ENCODE peak calls at places on chromosomes 11 and 22, in five cellular contexts. W is Peyer's patch, E is fibroblast of lung, U is heart right ventricle, K is stomach. G is an unnamed sample.

GRCh38 chr11:100576044-100577021 is 110.8 kb upstream of the ARHGAP42 start:
- DNase-seq in K (no peak), U (peak; percentile 22), W (no peak), E (peak; percentile 82), G (no peak)

GRCh38 chr11:29171350-29171950 is 845.4 kb downstream of the KCNA4 start:
- DNase-seq in U (no peak), W (no peak), K (no peak), E (no peak), G (no peak)

GRCh38 chr11:25587496-25587895 is 744.4 kb upstream of the ANO3 start:
- DNase-seq in E (no peak), W (no peak), U (no peak), K (no peak), G (no peak)

GRCh38 chr11:44534215-44534711 is 31.2 kb upstream of the CD82 start:
- DNase-seq in K (no peak), E (no peak), W (no peak), U (no peak), G (no peak)

GRCh38 chr11:116199182-116199581 is 573.6 kb downstream of the BUD13 start:
- DNase-seq in E (no peak), U (peak; percentile 24), W (no peak), K (no peak), G (no peak)

GRCh38 chr11:47595029-47595428 is 818 bp upstream of the C1QTNF4 start:
- DNase-seq in E (no peak), W (no peak), U (peak; percentile 42), K (no peak), G (no peak)

GRCh38 chr11:122676638-122677037 is 21.1 kb downstream of the UBASH3B start:
- DNase-seq in K (no peak), W (no peak), U (no peak), E (no peak), G (no peak)

GRCh38 chr11:104761511-104761910 is 136.7 kb downstream of the CASP12 start:
- DNase-seq in E (no peak), W (no peak), K (no peak), U (no peak), G (no peak)

GRCh38 chr22:40240671-40241070 is 62.9 kb downstream of the TNRC6B start:
- DNase-seq in U (no peak), K (no peak), W (no peak), E (no peak), G (no peak)

GRCh38 chr11:67056640-67057409 is at the start of gene RHOD:
- DNase-seq in K (peak; percentile 80), W (peak; percentile 81), U (no peak), E (no peak), G (no peak)

GRCh38 chr11:85088286-85088685 is 538.9 kb downstream of the DLG2 start:
- DNase-seq in W (no peak), K (no peak), U (no peak), E (peak; percentile 15), G (no peak)

GRCh38 chr11:12019337-12019736 is 10.9 kb upstream of the DKK3 start:
- DNase-seq in U (no peak), K (peak; percentile 46), E (peak; percentile 79), W (no peak), G (no peak)

GRCh38 chr11:125376117-125376516 is 119.9 kb downstream of the FEZ1 start:
- DNase-seq in U (peak; percentile 83), K (peak; percentile 27), E (no peak), W (no peak), G (peak; percentile 88)

GRCh38 chr11:47296045-47296444 is 26.1 kb downstream of the MADD start:
- DNase-seq in E (no peak), K (no peak), U (no peak), W (no peak), G (no peak)

GRCh38 chr11:132886335-132886734 is 646.0 kb downstream of the OPCML start:
- DNase-seq in W (no peak), E (peak; percentile 69), U (no peak), K (no peak), G (no peak)

GRCh38 chr11:36030707-36031365 is 87.0 kb downstream of the LDLRAD3 start:
- DNase-seq in W (no peak), E (peak; percentile 96), K (no peak), U (no peak), G (no peak)

GRCh38 chr11:44978279-44978960 is 27.7 kb upstream of the TP53I11 start:
- DNase-seq in E (no peak), W (no peak), U (no peak), K (no peak), G (no peak)

GRCh38 chr11:64755681-64756361 is 4.0 kb downstream of the PYGM start:
- DNase-seq in E (no peak), U (no peak), K (no peak), W (no peak), G (peak; percentile 24)

GRCh38 chr11:113392522-113392921 is 4.9 kb downstream of the ANKK1 start:
- DNase-seq in W (no peak), K (no peak), U (no peak), E (peak; percentile 8), G (no peak)

GRCh38 chr22:46881373-46882118 is 119.1 kb downstream of the TBC1D22A start:
- DNase-seq in W (no peak), E (peak; percentile 26), U (no peak), K (no peak), G (no peak)

GRCh38 chr11:60972182-60973030 is 926 bp downstream of the CD6 start:
- DNase-seq in U (no peak), E (no peak), K (no peak), W (no peak), G (no peak)

GRCh38 chr22:22374579-22374978 is 130.0 kb downstream of the VPREB1 start:
- DNase-seq in K (no peak), E (no peak), W (no peak), U (no peak), G (no peak)

GRCh38 chr22:19621372-19622060 is 92.8 kb upstream of the SEPTIN5 start:
- DNase-seq in U (no peak), E (no peak), K (no peak), W (no peak), G (no peak)

GRCh38 chr11:44828296-44828695 is 101.5 kb downstream of the TSPAN18 start:
- DNase-seq in K (no peak), E (no peak), U (no peak), W (no peak), G (no peak)

GRCh38 chr11:44611687-44612437 is 46.4 kb downstream of the CD82 start:
- DNase-seq in U (peak; percentile 41), K (no peak), W (peak; percentile 90), E (no peak), G (no peak)

GRCh38 chr22:18012528-18012927 is 11.8 kb downstream of the MICAL3 start:
- DNase-seq in W (peak; percentile 52), U (no peak), K (no peak), E (no peak), G (no peak)

GRCh38 chr11:70448983-70449567 is 50.7 kb downstream of the CTTN start:
- DNase-seq in U (no peak), K (no peak), E (no peak), W (no peak), G (no peak)

GRCh38 chr22:42716649-42717127 is 4.0 kb downstream of the A4GALT start:
- DNase-seq in U (no peak), W (peak; percentile 83), K (no peak), E (no peak), G (no peak)

GRCh38 chr11:84549221-84549620 is 1077.9 kb downstream of the DLG2 start:
- DNase-seq in W (peak; percentile 46), K (no peak), E (no peak), U (no peak), G (peak; percentile 43)

GRCh38 chr11:125464266-125464662 is 31.8 kb downstream of the FEZ1 start:
- DNase-seq in U (no peak), K (no peak), E (peak; percentile 19), W (no peak), G (no peak)

GRCh38 chr11:25520459-25520858 is 811.5 kb upstream of the ANO3 start:
- DNase-seq in U (no peak), K (no peak), E (no peak), W (no peak), G (no peak)

GRCh38 chr11:118223992-118224391 is 819 bp downstream of the JAML start:
- DNase-seq in W (no peak), U (no peak), K (no peak), E (no peak), G (no peak)

GRCh38 chr11:108872781-108873291 is 208.0 kb downstream of the DDX10 start:
- DNase-seq in U (no peak), W (no peak), E (no peak), K (no peak), G (no peak)

GRCh38 chr11:122808494-122808893 is 29.8 kb upstream of the CRTAM start:
- DNase-seq in W (peak; percentile 53), E (peak; percentile 56), K (no peak), U (peak; percentile 56), G (no peak)

DNA sequence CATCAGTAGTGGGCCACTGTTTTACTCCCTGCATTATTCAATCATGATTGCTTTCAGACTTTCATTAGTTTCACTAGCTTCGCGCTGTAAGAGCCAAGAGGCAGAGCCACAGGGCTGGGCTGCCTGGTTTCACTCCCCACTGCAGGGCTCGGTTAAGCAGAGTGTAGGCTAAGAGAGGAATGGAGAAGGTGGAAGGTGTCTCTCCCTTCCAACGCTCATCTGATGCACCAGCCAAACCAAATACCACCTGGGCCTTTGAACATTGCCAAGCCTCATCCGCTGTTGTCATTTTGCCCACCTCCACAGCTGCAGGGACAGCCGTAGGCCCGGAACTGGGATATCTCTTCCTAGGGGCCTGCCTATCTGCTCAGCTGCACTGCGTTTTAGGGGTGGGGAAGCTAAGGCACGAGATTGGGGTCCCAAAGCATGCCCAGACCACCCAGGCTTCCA is 480 bp upstream of the SMARCB1 start:
- DNase-seq in U (no peak), K (no peak), E (no peak), W (no peak), G (no peak)
- H3K4me3 ChIP-seq in U (peak overlapping the region; percentile 96), K (peak overlapping the region; percentile 88), E (peak overlapping the region; percentile 63), W (peak overlapping the region; percentile 84), G (peak overlapping the region; percentile 97)

DNA sequence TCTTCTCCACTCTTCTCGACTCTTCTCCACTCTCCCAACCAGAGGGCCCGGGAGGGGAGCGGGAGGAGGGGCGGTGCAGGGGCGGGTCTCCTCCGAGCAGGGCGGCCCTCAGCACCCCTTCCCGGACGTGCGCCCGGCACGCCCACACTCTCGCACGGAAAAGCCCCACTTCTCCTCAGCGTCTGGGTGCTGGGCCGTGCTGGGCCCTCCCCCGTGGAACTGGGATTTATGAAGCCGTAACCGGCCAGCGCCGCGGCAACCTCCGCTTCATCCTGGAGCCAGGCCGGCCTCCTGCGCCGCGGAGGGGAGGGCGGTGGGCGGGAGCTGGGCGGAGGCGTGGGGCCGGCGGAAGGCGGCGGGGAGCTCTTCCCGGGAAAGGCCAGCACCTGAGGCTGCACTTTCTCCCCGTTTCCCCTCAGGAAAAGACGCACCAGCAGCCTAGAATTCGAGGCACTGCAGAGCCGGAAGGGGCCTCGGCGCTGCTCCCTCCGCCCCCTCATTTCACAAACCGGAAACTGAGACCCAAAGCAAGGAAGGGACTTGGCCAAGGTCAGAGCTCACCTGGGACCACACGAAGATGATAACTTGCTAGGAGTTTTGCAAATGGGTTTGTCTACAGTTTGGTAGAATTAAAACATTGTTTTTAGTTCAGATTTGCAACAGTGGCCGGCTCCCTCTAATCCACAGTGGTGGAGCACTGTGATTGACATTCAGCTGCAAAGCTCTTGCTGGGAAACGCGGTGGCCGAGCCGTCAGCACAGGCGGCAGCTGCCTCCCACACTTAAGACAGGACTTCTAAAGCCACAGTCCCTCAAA is 31.6 kb upstream of the JAM3 start:
- DNase-seq in K (peak; percentile 65), U (peak; percentile 81), E (peak; percentile 57), W (peak; percentile 80), G (peak; percentile 66)
- H3K27ac ChIP-seq in K (peak overlapping the region; percentile 87), U (peak overlapping the region; percentile 85), E (peak overlapping the region; percentile 49), W (peak overlapping the region; percentile 84), G (peak overlapping the region; percentile 94)

GRCh38 chr11:32312206-32312817 is 123.0 kb downstream of the WT1 start:
- DNase-seq in K (no peak), W (no peak), E (peak; percentile 53), U (no peak), G (no peak)
- H3K4me3 ChIP-seq in K (no peak overlapping the region), W (no peak overlapping the region), E (peak overlapping the region; percentile 25), U (no peak overlapping the region), G (no peak overlapping the region)

GRCh38 chr11:94740975-94741707 is 27.0 kb upstream of the AMOTL1 start:
- DNase-seq in K (no peak), U (peak; percentile 31), W (no peak), E (peak; percentile 62), G (peak; percentile 31)
- H3K27ac ChIP-seq in K (no peak overlapping the region), U (no peak overlapping the region), W (no peak overlapping the region), E (no peak overlapping the region), G (no peak overlapping the region)

G was measured in dorsolateral prefrontal cortex.